ENCODE peak calls at places on chromosomes 2 and 18, in seven cellular contexts. D is SK-N-SH, A is K562, B is HCT116, P is HepG2, H is H1, O is T47D. N is an unnamed sample.

GRCh38 chr2:121771976-121772742 is 16.7 kb downstream of the TSN start:
- DNase-seq in D (peak; percentile 80), A (peak; percentile 2), B (no peak), P (peak; percentile 28), H (no peak), O (no peak), N (no peak)

GRCh38 chr2:647691-648231 is 29.4 kb downstream of the TMEM18 start:
- DNase-seq in D (no peak), A (no peak), B (no peak), P (no peak), H (peak; percentile 32), O (no peak), N (no peak)

GRCh38 chr2:36376992-36377738 is 21.6 kb downstream of the CRIM1 start:
- DNase-seq in D (no peak), A (no peak), B (no peak), P (no peak), H (no peak), O (no peak), N (no peak)

GRCh38 chr2:17135619-17136018 is 382.6 kb downstream of the RAD51AP2 start:
- DNase-seq in D (no peak), A (no peak), B (no peak), P (no peak), H (no peak), O (no peak), N (no peak)

GRCh38 chr2:36748166-36748565 is 51.7 kb downstream of the VIT start:
- DNase-seq in D (no peak), A (no peak), B (no peak), P (no peak), H (no peak), O (no peak), N (no peak)

GRCh38 chr18:67600781-67601180 is 84.3 kb upstream of the DSEL start:
- DNase-seq in D (no peak), A (no peak), B (no peak), P (no peak), H (no peak), O (no peak), N (no peak)

GRCh38 chr2:79585701-79586428 is 73.0 kb downstream of the CTNNA2 start:
- DNase-seq in D (peak; percentile 16), A (no peak), B (no peak), P (no peak), H (no peak), O (no peak), N (no peak)

GRCh38 chr2:167492486-167492885 is 604.2 kb downstream of the XIRP2 start:
- DNase-seq in D (no peak), A (no peak), B (no peak), P (no peak), H (no peak), O (no peak), N (no peak)

GRCh38 chr2:219433666-219434467 is 776 bp upstream of the SPEG start:
- DNase-seq in D (peak; percentile 39), A (peak; percentile 70), B (peak; percentile 69), P (peak; percentile 35), H (peak; percentile 87), O (no peak), N (no peak)

GRCh38 chr18:34767601-34768027 is 57.5 kb downstream of the DTNA start:
- DNase-seq in D (no peak), A (no peak), B (no peak), P (no peak), H (no peak), O (no peak), N (no peak)

GRCh38 chr2:72886505-72887031 is 640 bp upstream of the SPR start:
- DNase-seq in D (no peak), A (no peak), B (no peak), P (no peak), H (no peak), O (no peak), N (no peak)

GRCh38 chr2:40197121-40197520 is 254.8 kb downstream of the SLC8A1 start:
- DNase-seq in D (peak; percentile 9), A (no peak), B (no peak), P (no peak), H (no peak), O (no peak), N (no peak)
- TF ChIP-seq JUND in D (no peak), A (no peak), B (no peak), P (no peak), H (no peak), O (no peak), N (no peak)

DNA sequence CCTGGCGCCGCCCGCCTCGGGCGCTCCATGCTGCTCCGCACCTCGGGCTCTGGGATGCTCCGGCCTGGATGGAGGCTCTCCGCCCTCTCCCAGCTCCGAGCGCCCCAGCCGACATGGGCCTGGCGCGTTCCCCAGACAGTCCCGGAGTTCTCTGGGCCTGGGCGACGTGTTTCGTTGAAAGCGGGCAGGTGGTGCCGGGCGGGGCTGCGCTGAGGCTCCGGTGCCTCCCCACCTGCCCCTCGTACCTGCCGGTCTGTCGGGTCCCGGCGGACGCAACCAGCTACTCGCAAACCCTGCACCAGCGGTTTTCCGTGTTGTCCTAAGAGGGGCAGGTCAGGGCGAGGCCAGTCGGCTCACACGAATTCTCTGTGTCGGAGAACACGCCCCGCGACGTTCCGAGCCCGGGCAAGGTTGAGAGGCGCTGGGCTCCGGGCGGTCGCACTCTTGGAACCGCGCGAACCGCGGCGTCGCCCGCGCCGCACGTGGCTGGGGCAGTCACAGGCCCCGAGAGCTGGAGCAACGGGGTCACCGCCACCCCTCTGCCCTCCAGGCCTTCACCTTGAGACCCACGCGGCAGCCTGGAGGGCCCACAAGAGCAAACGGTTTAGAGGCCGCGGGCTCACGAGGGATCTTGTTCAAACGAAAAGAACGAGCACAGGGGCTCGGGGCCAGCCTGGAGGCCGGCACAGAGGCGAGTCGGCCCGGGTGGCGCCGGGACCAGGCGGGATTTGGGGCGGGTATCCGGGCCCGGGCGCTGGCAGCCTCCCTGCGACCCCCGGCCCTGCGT is 4.2 kb upstream of the SIX2 start:
- DNase-seq in D (peak; percentile 42), A (no peak), B (no peak), P (no peak), H (peak; percentile 69), O (no peak), N (no peak)
- TF ChIP-seq JUND in D (no peak), A (no peak), B (no peak), P (no peak), H (no peak), O (no peak), N (no peak)

GRCh38 chr2:138877421-138877820 is 97.2 kb upstream of the NXPH2 start:
- DNase-seq in D (no peak), A (no peak), B (no peak), P (no peak), H (no peak), O (no peak), N (no peak)
- TF ChIP-seq JUND in D (no peak), A (no peak), B (no peak), P (no peak), H (no peak), O (no peak), N (no peak)

GRCh38 chr2:3492951-3493609 is 26.3 kb downstream of the ADI1 start:
- DNase-seq in D (peak; percentile 37), A (no peak), B (no peak), P (peak; percentile 64), H (no peak), O (no peak), N (no peak)

GRCh38 chr2:3491716-3492474 is 27.4 kb downstream of the ADI1 start:
- DNase-seq in D (peak; percentile 18), A (no peak), B (no peak), P (no peak), H (no peak), O (no peak), N (no peak)

GRCh38 chr2:3491306-3491705 is 28.0 kb downstream of the ADI1 start:
- DNase-seq in D (peak; percentile 30), A (no peak), B (no peak), P (no peak), H (no peak), O (no peak), N (no peak)

GRCh38 chr2:3494984-3495666 is 24.2 kb downstream of the ADI1 start:
- DNase-seq in D (peak; percentile 7), A (no peak), B (no peak), P (no peak), H (no peak), O (no peak), N (no peak)

GRCh38 chr2:3493610-3493997 is 25.7 kb downstream of the ADI1 start:
- DNase-seq in D (peak; percentile 87), A (peak; percentile 85), B (no peak), P (peak; percentile 72), H (no peak), O (no peak), N (no peak)
- TF ChIP-seq JUND in D (no peak), A (no peak), B (no peak), P (no peak), H (no peak), O (no peak), N (no peak)

GRCh38 chr2:42761554-42761953 is 2.4 kb downstream of the OXER1 start:
- DNase-seq in D (no peak), A (no peak), B (no peak), P (no peak), H (no peak), O (no peak), N (no peak)

GRCh38 chr2:42764096-42764495 is at the start of gene OXER1:
- DNase-seq in D (peak; percentile 36), A (no peak), B (no peak), P (no peak), H (no peak), O (no peak), N (no peak)

GRCh38 chr2:42764901-42765300 is 966 bp upstream of the OXER1 start:
- DNase-seq in D (peak; percentile 39), A (no peak), B (no peak), P (no peak), H (no peak), O (no peak), N (no peak)

GRCh38 chr2:42762155-42762554 is 1.8 kb downstream of the OXER1 start:
- DNase-seq in D (peak; percentile 31), A (no peak), B (no peak), P (no peak), H (no peak), O (no peak), N (no peak)

DNA sequence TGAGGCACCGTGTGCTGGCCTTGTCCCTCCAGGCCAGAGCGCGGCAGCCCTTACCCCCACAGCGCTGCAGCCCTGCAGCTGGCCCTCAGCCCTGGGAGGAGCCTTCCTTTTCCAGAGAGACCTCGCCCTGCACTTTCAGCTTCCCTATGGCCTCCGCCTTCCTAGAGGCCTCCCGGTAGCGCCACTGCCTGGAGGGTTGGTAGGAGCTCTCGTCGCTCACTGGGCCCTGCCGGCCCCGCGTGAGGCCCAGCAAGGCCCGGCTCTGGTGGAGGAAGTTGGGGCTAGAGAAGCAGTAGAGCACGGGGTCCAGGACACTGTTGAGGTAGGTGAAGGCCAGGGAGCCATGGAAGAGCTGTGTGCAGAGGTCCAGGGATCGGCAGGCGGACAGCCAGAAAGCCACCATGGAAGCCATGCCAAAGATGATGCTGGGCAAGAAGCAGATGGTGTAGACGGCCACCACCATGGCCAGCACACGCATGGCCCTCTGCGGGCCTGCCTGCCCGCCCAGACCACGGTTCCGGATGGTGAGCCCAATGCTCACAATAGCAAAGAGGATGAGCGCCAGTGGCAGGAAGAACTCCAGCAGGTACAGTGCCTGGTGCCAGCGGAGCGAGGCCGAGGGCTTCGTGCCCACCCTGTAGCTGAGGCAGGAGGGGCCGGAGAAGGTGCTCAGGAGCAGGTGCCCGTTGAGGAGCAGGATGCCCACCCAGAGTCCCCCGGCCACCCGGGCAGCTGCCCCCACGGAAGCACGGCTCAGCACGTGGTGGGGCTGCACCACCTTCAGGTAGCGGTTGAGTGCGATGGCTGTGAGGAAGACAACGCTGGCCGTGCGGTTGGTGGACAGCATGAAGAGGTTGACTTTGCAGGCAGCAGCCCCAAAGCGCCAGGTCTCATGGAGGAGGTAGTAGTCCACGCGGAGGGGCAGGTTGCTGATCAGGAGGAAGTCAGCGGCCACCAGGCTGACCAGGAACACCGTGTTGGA is 821 bp downstream of the OXER1 start:
- DNase-seq in D (peak; percentile 30), A (no peak), B (no peak), P (no peak), H (no peak), O (no peak), N (no peak)
- TF ChIP-seq JUND in D (no peak), A (no peak), B (no peak), P (no peak), H (no peak), O (no peak), N (no peak)

N was measured in GM12878.